ENCODE peak calls at places on chromosome 3, in eight cellular contexts. S is NCI-H2081, R is lower leg skin, Z is NCI-H460, W is EL, M is H54, L is BJ, F is NCI-H1436 treated with DMSO at 0.1 percent for 48 hours. C is an unnamed sample.

GRCh38 chr3:126322181-126322967 is 34.8 kb downstream of the KLF15 start:
- DNase-seq in S (no peak), R (peak), Z (no peak), W (no peak), M (no peak), L (no peak), F (no peak), C (no peak)

GRCh38 chr3:108311797-108312196 is 15.4 kb downstream of the HHLA2 start:
- DNase-seq in S (no peak), R (no peak), Z (no peak), W (no peak), M (no peak), L (no peak), F (no peak), C (no peak)

GRCh38 chr3:157123621-157124020 is 36.3 kb downstream of the CCNL1 start:
- DNase-seq in S (no peak), R (no peak), Z (no peak), W (no peak), M (no peak), L (no peak), F (no peak), C (no peak)

GRCh38 chr3:58066842-58067241 is 58.6 kb downstream of the FLNB start:
- DNase-seq in S (no peak), R (no peak), Z (no peak), W (peak), M (no peak), L (no peak), F (no peak), C (no peak)

GRCh38 chr3:150890320-150890719 is 14.9 kb downstream of the MINDY4B start:
- DNase-seq in S (no peak), R (no peak), Z (no peak), W (no peak), M (no peak), L (no peak), F (no peak), C (no peak)

GRCh38 chr3:17607905-17608304 is 134.5 kb downstream of the TBC1D5 start:
- DNase-seq in S (no peak), R (no peak), Z (no peak), W (no peak), M (no peak), L (no peak), F (no peak), C (no peak)

GRCh38 chr3:129375099-129375498 is 53.3 kb downstream of the EFCAB12 start:
- DNase-seq in S (no peak), R (no peak), Z (no peak), W (no peak), M (no peak), L (no peak), F (no peak), C (no peak)

GRCh38 chr3:194189243-194189791 is 53.4 kb downstream of the HES1 start:
- DNase-seq in S (no peak), R (no peak), Z (no peak), W (no peak), M (no peak), L (no peak), F (no peak), C (no peak)

GRCh38 chr3:11655188-11655928 is 11.6 kb upstream of the VGLL4 start:
- DNase-seq in S (no peak), R (no peak), Z (no peak), W (no peak), M (no peak), L (no peak), F (no peak), C (no peak)

GRCh38 chr3:132660745-132661067 is 577 bp downstream of the UBA5 start:
- DNase-seq in S (no peak), R (no peak), Z (no peak), W (peak), M (no peak), L (no peak), F (no peak), C (peak)

GRCh38 chr3:126835472-126836219 is 131.6 kb downstream of the CHCHD6 start:
- DNase-seq in S (peak), R (no peak), Z (no peak), W (peak), M (peak), L (peak), F (no peak), C (peak)

GRCh38 chr3:117019082-117019713 is 309.6 kb downstream of the TUSC7 start:
- DNase-seq in S (peak), R (peak), Z (peak), W (peak), M (peak), L (peak), F (peak), C (peak)

GRCh38 chr3:65048151-65048550 is 360.4 kb upstream of the ADAMTS9 start:
- DNase-seq in S (no peak), R (no peak), Z (no peak), W (no peak), M (no peak), L (no peak), F (no peak), C (no peak)

GRCh38 chr3:116179091-116179490 is 266.2 kb downstream of the LSAMP start:
- DNase-seq in S (no peak), R (no peak), Z (no peak), W (peak), M (no peak), L (peak), F (no peak), C (no peak)

GRCh38 chr3:57893156-57893555 is 115.1 kb upstream of the FLNB start:
- DNase-seq in S (no peak), R (no peak), Z (no peak), W (no peak), M (no peak), L (no peak), F (no peak), C (no peak)

GRCh38 chr3:39350714-39351113 is 21.2 kb downstream of the CCR8 start:
- DNase-seq in S (no peak), R (no peak), Z (no peak), W (no peak), M (no peak), L (no peak), F (no peak), C (no peak)

GRCh38 chr3:194993896-194994295 is 277.1 kb downstream of the XXYLT1 start:
- DNase-seq in S (no peak), R (no peak), Z (no peak), W (no peak), M (no peak), L (no peak), F (no peak), C (no peak)

GRCh38 chr3:129345971-129346370 is 67.3 kb downstream of the HMCES start:
- DNase-seq in S (no peak), R (no peak), Z (no peak), W (no peak), M (no peak), L (no peak), F (no peak), C (peak)